ENCODE peak calls at places on chromosomes 1 and 21, in five cellular contexts. D is adrenal gland, I is A673, R is prostate gland, J is right cardiac atrium. Z is an unnamed sample.

GRCh38 chr1:24318238-24318987 is 744 bp upstream of the GRHL3 start:
- DNase-seq in D (no peak), I (no peak), R (no peak), J (no peak), Z (no peak)

GRCh38 chr1:14913475-14914155 is 239.9 kb upstream of the TMEM51 start:
- DNase-seq in D (no peak), I (no peak), R (peak; percentile 75), J (no peak), Z (no peak)

GRCh38 chr1:20729990-20730689 is 2.4 kb downstream of the SH2D5 start:
- DNase-seq in D (no peak), I (no peak), R (no peak), J (no peak), Z (no peak)

GRCh38 chr1:150237746-150238145 is 1.8 kb upstream of the ANP32E start:
- DNase-seq in D (no peak), I (no peak), R (no peak), J (no peak), Z (no peak)

GRCh38 chr1:78044796-78045599 is 768 bp upstream of the GIPC2 start:
- DNase-seq in D (peak; percentile 41), I (no peak), R (no peak), J (no peak), Z (no peak)

GRCh38 chr1:110672001-110672752 is 2.6 kb downstream of the KCNA3 start:
- DNase-seq in D (no peak), I (peak; percentile 39), R (no peak), J (no peak), Z (peak; percentile 93)

GRCh38 chr1:4696753-4697152 is 42.3 kb downstream of the AJAP1 start:
- DNase-seq in D (no peak), I (no peak), R (no peak), J (no peak), Z (no peak)

GRCh38 chr1:56577859-56578663 is 1.3 kb downstream of the PLPP3 start:
- DNase-seq in D (peak; percentile 37), I (peak; percentile 52), R (peak; percentile 87), J (peak; percentile 55), Z (no peak)

GRCh38 chr1:182035097-182035770 is 26.3 kb downstream of the ZNF648 start:
- DNase-seq in D (no peak), I (no peak), R (no peak), J (no peak), Z (peak; percentile 24)

GRCh38 chr1:91404151-91405012 is at the start of gene HFM1:
- DNase-seq in D (peak; percentile 85), I (peak; percentile 88), R (peak; percentile 32), J (peak; percentile 89), Z (peak; percentile 74)

GRCh38 chr1:185534806-185535205 is 199.4 kb upstream of the HMCN1 start:
- DNase-seq in D (no peak), I (peak; percentile 74), R (peak; percentile 81), J (no peak), Z (no peak)

GRCh38 chr1:242016518-242016917 is 17.6 kb upstream of the MAP1LC3C start:
- DNase-seq in D (no peak), I (no peak), R (no peak), J (no peak), Z (no peak)

GRCh38 chr1:161739865-161740566 is 9.6 kb upstream of the DUSP12 start:
- DNase-seq in D (no peak), I (no peak), R (no peak), J (no peak), Z (no peak)

GRCh38 chr21:26106562-26106961 is 64.0 kb downstream of the APP start:
- DNase-seq in D (no peak), I (no peak), R (no peak), J (no peak), Z (no peak)

GRCh38 chr1:1397839-1398523 is 1.2 kb downstream of the CCNL2 start:
- DNase-seq in D (no peak), I (no peak), R (no peak), J (peak; percentile 45), Z (no peak)

GRCh38 chr1:2342384-2343022 is 48.9 kb downstream of the MORN1 start:
- DNase-seq in D (no peak), I (no peak), R (no peak), J (peak; percentile 7), Z (no peak)

GRCh38 chr1:54977938-54978337 is 2.5 kb upstream of the TMEM61 start:
- DNase-seq in D (no peak), I (no peak), R (no peak), J (no peak), Z (no peak)

GRCh38 chr1:106676021-106676420 is 380.5 kb upstream of the PRMT6 start:
- DNase-seq in D (no peak), I (peak; percentile 91), R (no peak), J (no peak), Z (no peak)

GRCh38 chr1:71717186-71717585 is 565.2 kb downstream of the NEGR1 start:
- DNase-seq in D (no peak), I (no peak), R (no peak), J (no peak), Z (no peak)

GRCh38 chr1:103110701-103111100 is 2.4 kb upstream of the COL11A1 start:
- DNase-seq in D (no peak), I (no peak), R (no peak), J (no peak), Z (no peak)

GRCh38 chr1:103106426-103107321 is 1.6 kb downstream of the COL11A1 start:
- DNase-seq in D (peak; percentile 47), I (peak; percentile 72), R (peak; percentile 6), J (peak; percentile 14), Z (peak; percentile 6)

GRCh38 chr1:103107696-103108524 is at the start of gene COL11A1:
- DNase-seq in D (no peak), I (no peak), R (no peak), J (no peak), Z (no peak)

GRCh38 chr1:103109291-103109920 is 1.1 kb upstream of the COL11A1 start:
- DNase-seq in D (no peak), I (no peak), R (no peak), J (no peak), Z (no peak)

DNA sequence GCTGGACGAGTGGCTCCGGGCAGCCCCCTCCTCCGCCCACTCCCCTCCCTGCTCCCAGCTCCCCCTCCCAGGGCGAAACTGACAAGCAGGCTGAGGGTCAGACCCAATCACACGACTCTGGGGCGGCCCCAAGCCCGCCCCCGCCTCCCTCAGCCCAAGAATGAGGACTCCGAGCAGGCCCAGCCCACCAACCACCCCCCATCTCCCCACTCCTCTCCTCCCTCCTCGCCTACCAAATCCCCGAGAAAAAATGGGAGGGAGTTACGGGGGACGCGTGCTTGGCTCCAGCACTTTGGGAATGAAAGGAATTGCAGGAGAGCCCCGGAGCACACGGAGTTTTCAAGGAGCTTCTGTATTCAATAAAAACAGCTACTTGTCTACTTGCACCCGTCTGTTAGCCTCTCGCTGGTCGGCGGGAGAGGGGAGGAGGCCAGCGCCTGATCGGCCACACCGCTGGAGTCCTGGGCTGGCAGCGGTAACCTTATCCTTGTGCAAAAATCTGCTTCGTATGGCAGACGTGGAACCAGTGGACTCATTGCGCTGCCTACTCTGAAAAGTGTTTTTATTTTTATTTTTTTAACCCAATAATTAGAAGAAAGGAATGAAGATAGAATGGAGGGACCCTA is 316 bp upstream of the COL11A1 start:
- DNase-seq in D (peak; percentile 36), I (no peak), R (no peak), J (peak; percentile 11), Z (no peak)
- H3K4me3 ChIP-seq in D (no peak overlapping the region), I (no peak overlapping the region), R (peak overlapping the region; percentile 4), J (peak overlapping the region; percentile 59), Z (no peak overlapping the region)

GRCh38 chr1:178928985-178929384 is 58.1 kb upstream of the ANGPTL1 start:
- DNase-seq in D (no peak), I (no peak), R (no peak), J (no peak), Z (no peak)
- H3K4me3 ChIP-seq in D (no peak overlapping the region), I (no peak overlapping the region), R (no peak overlapping the region), J (no peak overlapping the region), Z (no peak overlapping the region)

GRCh38 chr1:27634166-27634981 is 611 bp downstream of the FGR start:
- DNase-seq in D (no peak), I (no peak), R (no peak), J (peak; percentile 78), Z (no peak)
- H3K4me3 ChIP-seq in D (peak overlapping the region; percentile 17), I (peak overlapping the region; percentile 38), R (peak overlapping the region; percentile 27), J (peak overlapping the region; percentile 36), Z (peak overlapping the region; percentile 55)

DNA sequence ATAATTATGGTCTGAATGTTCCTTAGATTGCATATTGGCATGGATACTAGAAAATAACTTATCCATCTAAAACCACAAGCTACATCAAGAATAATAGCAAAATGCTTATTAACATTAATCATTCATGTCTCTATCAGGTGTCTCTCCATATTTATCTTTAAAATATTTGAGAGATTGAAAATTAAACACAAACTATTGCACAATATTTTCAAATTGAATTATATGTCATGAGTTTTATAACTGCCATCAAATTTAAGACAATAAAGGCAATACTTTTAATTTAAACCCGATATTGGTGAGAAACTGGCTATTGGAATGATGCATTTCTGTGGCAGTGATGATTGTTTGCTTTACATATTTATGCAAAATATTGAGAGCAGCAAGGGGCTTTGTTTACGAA is 1506.8 kb upstream of the B3GALT2 start:
- DNase-seq in D (no peak), I (no peak), R (no peak), J (no peak), Z (no peak)
- H3K4me3 ChIP-seq in D (no peak overlapping the region), I (no peak overlapping the region), R (no peak overlapping the region), J (no peak overlapping the region), Z (no peak overlapping the region)